ENCODE peak calls at places on chromosomes 11 and 22, in four cellular contexts. W, E, N and F are unnamed samples.

GRCh38 chr22:20004464-20004863 is 12.2 kb downstream of the ARVCF start:
- DNase-seq in E (no peak), N (no peak), W (no peak), F (no peak)

GRCh38 chr11:63020671-63021255 is 5.1 kb upstream of the SLC22A8 start:
- DNase-seq in N (no peak), E (no peak), W (no peak), F (no peak)

GRCh38 chr11:104462346-104462745 is 298.4 kb upstream of the PDGFD start:
- DNase-seq in N (no peak), E (no peak), W (peak), F (peak)

GRCh38 chr22:22552630-22553029 is 6.4 kb downstream of the PRAME start:
- DNase-seq in N (no peak), E (no peak), W (no peak), F (no peak)

GRCh38 chr11:62842171-62842717 is 2.9 kb upstream of the WDR74 start:
- DNase-seq in N (no peak), E (no peak), W (no peak), F (no peak)

GRCh38 chr11:70575396-70576060 is 177.2 kb downstream of the CTTN start:
- DNase-seq in W (no peak), N (no peak), E (no peak), F (no peak)

GRCh38 chr11:57213282-57214086 is 23.6 kb downstream of the APLNR start:
- DNase-seq in W (peak), N (no peak), E (no peak), F (peak)

GRCh38 chr22:37696657-37697539 is at the start of gene TRIOBP:
- DNase-seq in E (peak), N (peak), W (peak), F (peak)

GRCh38 chr11:103872748-103873147 is 163.7 kb upstream of the DDI1 start:
- DNase-seq in N (no peak), W (peak), E (no peak), F (no peak)

GRCh38 chr11:26842458-26842841 is 120.6 kb upstream of the SLC5A12 start:
- DNase-seq in W (peak), N (no peak), E (no peak), F (no peak)

GRCh38 chr11:61170566-61170965 is 9.3 kb upstream of the VPS37C start:
- DNase-seq in W (no peak), E (no peak), N (no peak), F (no peak)

GRCh38 chr22:17501679-17502285 is 61.5 kb upstream of the SLC25A18 start:
- DNase-seq in W (peak), E (no peak), N (peak), F (peak)

GRCh38 chr11:65488273-65489058 is 10.4 kb upstream of the MALAT1 start:
- DNase-seq in N (peak), E (no peak), W (peak), F (peak)

GRCh38 chr11:8777907-8778767 is 95.5 kb downstream of the RPL27A start:
- DNase-seq in N (peak), W (peak), E (no peak), F (peak)

GRCh38 chr11:78045851-78046485 is 17.7 kb upstream of the THRSP start:
- DNase-seq in N (peak), W (peak), E (peak), F (peak)

GRCh38 chr11:64234840-64235379 is 526 bp downstream of the VEGFB start:
- DNase-seq in W (no peak), N (no peak), E (no peak), F (peak)

GRCh38 chr22:40519284-40519947 is 117.1 kb downstream of the MRTFA start:
- DNase-seq in W (no peak), E (no peak), N (no peak), F (no peak)

GRCh38 chr11:126703661-126704060 is 296.9 kb downstream of the KIRREL3 start:
- DNase-seq in N (no peak), W (no peak), E (no peak), F (no peak)

GRCh38 chr11:7056828-7057513 is 31.8 kb upstream of the RBMXL2 start:
- DNase-seq in N (no peak), W (no peak), E (no peak), F (no peak)

GRCh38 chr11:65051389-65051858 is 6.9 kb downstream of the NAALADL1 start:
- DNase-seq in N (no peak), W (no peak), E (no peak), F (no peak)

GRCh38 chr11:133078591-133079179 is 453.6 kb downstream of the OPCML start:
- DNase-seq in W (peak), E (no peak), N (peak), F (peak)

GRCh38 chr11:74680703-74681531 is 50.3 kb downstream of the CHRDL2 start:
- DNase-seq in W (no peak), N (no peak), E (no peak), F (no peak)

GRCh38 chr11:95154514-95154913 is 64.9 kb downstream of the ENDOD1 start:
- DNase-seq in N (no peak), E (no peak), W (peak), F (peak)

GRCh38 chr22:25645266-25645665 is 80.8 kb downstream of the GRK3 start:
- DNase-seq in W (peak), E (no peak), N (no peak), F (no peak)

GRCh38 chr22:38313384-38313955 is 3.8 kb downstream of the CSNK1E start:
- DNase-seq in E (no peak), N (peak), W (peak), F (peak)

GRCh38 chr11:472272-472671 is 22.2 kb downstream of the PTDSS2 start:
- DNase-seq in N (no peak), W (no peak), E (no peak), F (no peak)

GRCh38 chr11:75785187-75785586 is 16.6 kb downstream of the DGAT2 start:
- DNase-seq in E (no peak), N (no peak), W (no peak), F (no peak)

GRCh38 chr11:67418476-67419281 is 3.2 kb downstream of the CARNS1 start:
- DNase-seq in W (no peak), E (no peak), N (no peak), F (no peak)

GRCh38 chr11:119482561-119483001 is 59.6 kb upstream of the THY1 start:
- DNase-seq in N (no peak), E (no peak), W (no peak), F (no peak)

GRCh38 chr11:134741453-134742227 is 329.6 kb upstream of the B3GAT1 start:
- DNase-seq in W (no peak), E (no peak), N (no peak), F (peak)